ENCODE peak calls at places on chromosomes 12 and 14, in five cellular contexts. One of them, this sample, is unnamed.

GRCh38 chr12:116378002-116378401 is 100.5 kb upstream of the MED13L start:
- DNase-seq in BE2C: no peak
- DNase-seq in epithelial cell of esophagus: no peak
- DNase-seq in astrocyte of the spinal cord: no peak
- DNase-seq in mammary epithelial cell: no peak
- DNase-seq in this sample: no peak

GRCh38 chr14:64294672-64295413 is 672 bp upstream of the ESR2 start:
- DNase-seq in BE2C: peak
- DNase-seq in astrocyte of the spinal cord: peak
- DNase-seq in mammary epithelial cell: peak
- DNase-seq in epithelial cell of esophagus: peak
- DNase-seq in this sample: peak

GRCh38 chr12:14356147-14356546 is 9.3 kb upstream of the ATF7IP start:
- DNase-seq in astrocyte of the spinal cord: no peak
- DNase-seq in mammary epithelial cell: peak
- DNase-seq in epithelial cell of esophagus: peak
- DNase-seq in BE2C: no peak
- DNase-seq in this sample: no peak

GRCh38 chr14:55158412-55158811 is 29.4 kb downstream of the LGALS3 start:
- DNase-seq in BE2C: no peak
- DNase-seq in mammary epithelial cell: no peak
- DNase-seq in astrocyte of the spinal cord: no peak
- DNase-seq in epithelial cell of esophagus: no peak
- DNase-seq in this sample: no peak

GRCh38 chr12:57694459-57695019 is 607 bp downstream of the OS9 start:
- DNase-seq in mammary epithelial cell: peak
- DNase-seq in epithelial cell of esophagus: peak
- DNase-seq in astrocyte of the spinal cord: peak
- DNase-seq in BE2C: no peak
- DNase-seq in this sample: no peak

GRCh38 chr12:103333676-103334075 is 162.1 kb downstream of the C12orf42 start:
- DNase-seq in astrocyte of the spinal cord: no peak
- DNase-seq in epithelial cell of esophagus: peak
- DNase-seq in mammary epithelial cell: no peak
- DNase-seq in BE2C: no peak
- DNase-seq in this sample: no peak

GRCh38 chr12:52622349-52622748 is 4.0 kb upstream of the KRT73 start:
- DNase-seq in mammary epithelial cell: no peak
- DNase-seq in BE2C: no peak
- DNase-seq in astrocyte of the spinal cord: no peak
- DNase-seq in epithelial cell of esophagus: no peak
- DNase-seq in this sample: no peak

GRCh38 chr12:46209165-46209564 is 59.7 kb downstream of the SLC38A1 start:
- DNase-seq in BE2C: no peak
- DNase-seq in mammary epithelial cell: peak
- DNase-seq in epithelial cell of esophagus: no peak
- DNase-seq in astrocyte of the spinal cord: peak
- DNase-seq in this sample: no peak

GRCh38 chr12:47704719-47705118 is 1.1 kb downstream of the RPAP3 start:
- DNase-seq in epithelial cell of esophagus: no peak
- DNase-seq in BE2C: no peak
- DNase-seq in mammary epithelial cell: no peak
- DNase-seq in astrocyte of the spinal cord: no peak
- DNase-seq in this sample: no peak

GRCh38 chr14:55133416-55133815 is 4.4 kb downstream of the LGALS3 start:
- DNase-seq in BE2C: no peak
- DNase-seq in epithelial cell of esophagus: peak
- DNase-seq in mammary epithelial cell: peak
- DNase-seq in astrocyte of the spinal cord: no peak
- DNase-seq in this sample: peak

GRCh38 chr12:75684678-75685620 is 173.5 kb upstream of the KRR1 start:
- DNase-seq in BE2C: no peak
- DNase-seq in epithelial cell of esophagus: peak
- DNase-seq in astrocyte of the spinal cord: peak
- DNase-seq in mammary epithelial cell: peak
- DNase-seq in this sample: no peak

GRCh38 chr14:62039871-62040270 is 277.7 kb downstream of the SNAPC1 start:
- DNase-seq in astrocyte of the spinal cord: no peak
- DNase-seq in mammary epithelial cell: no peak
- DNase-seq in BE2C: no peak
- DNase-seq in epithelial cell of esophagus: no peak
- DNase-seq in this sample: no peak

GRCh38 chr12:26791328-26791791 is 41.6 kb downstream of the ITPR2 start:
- DNase-seq in mammary epithelial cell: no peak
- DNase-seq in epithelial cell of esophagus: no peak
- DNase-seq in astrocyte of the spinal cord: peak
- DNase-seq in BE2C: no peak
- DNase-seq in this sample: no peak

GRCh38 chr12:117140397-117141096 is 41.3 kb upstream of the TESC start:
- DNase-seq in BE2C: no peak
- DNase-seq in astrocyte of the spinal cord: no peak
- DNase-seq in mammary epithelial cell: no peak
- DNase-seq in epithelial cell of esophagus: no peak
- DNase-seq in this sample: no peak

GRCh38 chr12:96416033-96416790 is 16.0 kb upstream of the CDK17 start:
- DNase-seq in mammary epithelial cell: peak
- DNase-seq in epithelial cell of esophagus: peak
- DNase-seq in BE2C: no peak
- DNase-seq in astrocyte of the spinal cord: peak
- DNase-seq in this sample: no peak

GRCh38 chr12:106141003-106141402 is 2.2 kb upstream of the NUAK1 start:
- DNase-seq in astrocyte of the spinal cord: no peak
- DNase-seq in epithelial cell of esophagus: no peak
- DNase-seq in BE2C: no peak
- DNase-seq in mammary epithelial cell: no peak
- DNase-seq in this sample: no peak

GRCh38 chr12:106139422-106140141 is 828 bp upstream of the NUAK1 start:
- DNase-seq in BE2C: no peak
- DNase-seq in astrocyte of the spinal cord: peak
- DNase-seq in mammary epithelial cell: peak
- DNase-seq in epithelial cell of esophagus: peak
- DNase-seq in this sample: peak

GRCh38 chr12:106141452-106141851 is 2.7 kb upstream of the NUAK1 start:
- DNase-seq in mammary epithelial cell: no peak
- DNase-seq in BE2C: no peak
- DNase-seq in epithelial cell of esophagus: no peak
- DNase-seq in astrocyte of the spinal cord: no peak
- DNase-seq in this sample: no peak

GRCh38 chr12:106138646-106139421 is at the start of gene NUAK1:
- DNase-seq in mammary epithelial cell: peak
- DNase-seq in astrocyte of the spinal cord: peak
- DNase-seq in BE2C: peak
- DNase-seq in epithelial cell of esophagus: peak
- DNase-seq in this sample: peak

GRCh38 chr12:106140223-106140986 is 1.7 kb upstream of the NUAK1 start:
- DNase-seq in BE2C: no peak
- DNase-seq in astrocyte of the spinal cord: no peak
- DNase-seq in mammary epithelial cell: no peak
- DNase-seq in epithelial cell of esophagus: no peak
- DNase-seq in this sample: peak
- H3K4me3 ChIP-seq in BE2C: no peak
- H3K4me3 ChIP-seq in astrocyte of the spinal cord: peak
- H3K4me3 ChIP-seq in mammary epithelial cell: no peak
- H3K4me3 ChIP-seq in epithelial cell of esophagus: peak
- H3K4me3 ChIP-seq in this sample: peak

DNA sequence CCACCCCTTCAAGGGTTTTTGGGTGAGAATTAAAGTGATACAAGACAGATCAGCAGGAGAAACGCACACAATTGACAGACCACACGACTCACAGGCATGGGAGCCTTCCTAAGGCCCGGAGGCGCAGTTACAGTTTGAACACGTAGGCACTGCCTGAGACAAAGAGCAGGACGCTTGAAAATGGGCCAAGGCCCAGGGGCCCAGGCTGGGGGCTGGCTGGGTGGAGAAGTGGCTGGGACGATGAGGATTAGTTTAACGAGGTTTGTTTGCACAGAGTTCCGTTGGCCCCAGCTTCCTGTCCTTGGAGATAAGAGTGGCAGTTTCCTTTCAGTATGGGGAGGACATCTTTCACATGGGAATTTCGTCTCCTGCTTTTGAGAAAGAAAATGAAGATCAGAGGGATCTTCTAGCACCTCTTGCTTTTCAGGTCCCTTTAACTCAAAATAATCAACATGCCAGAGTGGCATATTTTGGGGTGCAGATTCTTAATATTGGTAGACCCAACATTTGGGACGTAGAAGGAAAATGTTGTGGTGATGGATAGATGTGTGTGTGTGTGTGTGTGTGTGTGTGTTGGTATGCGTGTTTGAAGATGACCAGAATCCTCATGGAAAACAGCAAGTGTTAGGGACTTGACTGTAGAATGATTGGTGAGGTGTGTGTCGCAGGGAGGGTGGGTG is 44.6 kb downstream of the DLK1 start:
- DNase-seq in epithelial cell of esophagus: no peak
- DNase-seq in BE2C: peak
- DNase-seq in astrocyte of the spinal cord: no peak
- DNase-seq in mammary epithelial cell: no peak
- DNase-seq in this sample: peak
- H3K4me3 ChIP-seq in epithelial cell of esophagus: no peak
- H3K4me3 ChIP-seq in BE2C: no peak
- H3K4me3 ChIP-seq in astrocyte of the spinal cord: no peak
- H3K4me3 ChIP-seq in mammary epithelial cell: no peak
- H3K4me3 ChIP-seq in this sample: no peak

DNA sequence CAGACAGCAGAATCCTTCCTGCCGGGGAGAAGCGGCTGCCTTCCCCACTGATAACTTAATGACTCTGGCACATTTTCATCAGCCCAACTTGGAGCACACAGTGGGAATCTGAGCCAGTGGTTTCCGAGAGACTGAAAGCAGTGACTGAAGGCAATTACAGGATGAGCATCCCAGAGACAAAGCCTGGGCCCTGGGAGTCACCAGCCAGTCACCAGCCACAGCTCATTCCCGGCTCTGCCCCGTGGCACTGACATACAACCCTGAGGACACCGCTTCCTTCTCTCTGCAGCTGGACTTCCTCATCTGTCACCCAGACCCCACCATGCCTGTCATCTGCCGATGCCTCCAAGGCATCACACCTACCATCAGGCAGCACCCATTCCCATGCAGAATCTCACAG is 192.3 kb downstream of the DPF3 start:
- DNase-seq in epithelial cell of esophagus: no peak
- DNase-seq in mammary epithelial cell: no peak
- DNase-seq in BE2C: peak
- DNase-seq in astrocyte of the spinal cord: no peak
- DNase-seq in this sample: peak
- H3K4me3 ChIP-seq in epithelial cell of esophagus: no peak
- H3K4me3 ChIP-seq in mammary epithelial cell: no peak
- H3K4me3 ChIP-seq in BE2C: no peak
- H3K4me3 ChIP-seq in astrocyte of the spinal cord: no peak
- H3K4me3 ChIP-seq in this sample: no peak

GRCh38 chr14:74258705-74259035 is 19.4 kb downstream of the VSX2 start:
- DNase-seq in BE2C: no peak
- DNase-seq in astrocyte of the spinal cord: no peak
- DNase-seq in epithelial cell of esophagus: no peak
- DNase-seq in mammary epithelial cell: no peak
- DNase-seq in this sample: peak
- H3K4me3 ChIP-seq in BE2C: no peak
- H3K4me3 ChIP-seq in astrocyte of the spinal cord: no peak
- H3K4me3 ChIP-seq in epithelial cell of esophagus: no peak
- H3K4me3 ChIP-seq in mammary epithelial cell: no peak
- H3K4me3 ChIP-seq in this sample: peak

GRCh38 chr14:49634547-49635334 is at the start of gene DNAAF2:
- DNase-seq in epithelial cell of esophagus: peak
- DNase-seq in astrocyte of the spinal cord: peak
- DNase-seq in BE2C: peak
- DNase-seq in mammary epithelial cell: peak
- DNase-seq in this sample: peak
- H3K4me3 ChIP-seq in epithelial cell of esophagus: peak
- H3K4me3 ChIP-seq in astrocyte of the spinal cord: peak
- H3K4me3 ChIP-seq in BE2C: peak
- H3K4me3 ChIP-seq in mammary epithelial cell: peak
- H3K4me3 ChIP-seq in this sample: peak

GRCh38 chr12:113136128-113136989 is 798 bp upstream of the RASAL1 start:
- DNase-seq in mammary epithelial cell: no peak
- DNase-seq in epithelial cell of esophagus: no peak
- DNase-seq in astrocyte of the spinal cord: no peak
- DNase-seq in BE2C: no peak
- DNase-seq in this sample: peak
- H3K4me3 ChIP-seq in mammary epithelial cell: no peak
- H3K4me3 ChIP-seq in epithelial cell of esophagus: no peak
- H3K4me3 ChIP-seq in astrocyte of the spinal cord: no peak
- H3K4me3 ChIP-seq in BE2C: no peak
- H3K4me3 ChIP-seq in this sample: peak

DNA sequence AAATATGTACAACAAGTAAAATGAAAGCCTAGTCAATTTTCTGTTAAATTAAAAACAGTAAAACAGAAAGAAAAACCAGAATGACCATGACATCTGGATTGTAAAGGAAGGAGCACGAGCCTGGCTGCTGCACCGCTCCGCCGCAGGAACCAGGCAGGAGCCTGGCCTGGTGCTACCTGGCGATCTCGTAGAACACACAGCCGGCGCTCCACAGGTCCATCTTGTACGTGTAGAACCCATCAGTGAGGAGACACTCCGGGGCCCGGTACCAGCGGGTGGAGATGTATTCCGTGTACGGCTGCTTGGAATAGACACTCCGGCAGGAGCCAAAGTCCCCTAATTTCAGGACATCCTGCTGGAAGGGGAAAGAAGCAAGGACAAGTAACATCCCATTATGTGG is 54.3 kb downstream of the MOK start:
- DNase-seq in mammary epithelial cell: no peak
- DNase-seq in astrocyte of the spinal cord: no peak
- DNase-seq in epithelial cell of esophagus: no peak
- DNase-seq in BE2C: no peak
- DNase-seq in this sample: peak
- H3K4me3 ChIP-seq in mammary epithelial cell: no peak
- H3K4me3 ChIP-seq in astrocyte of the spinal cord: no peak
- H3K4me3 ChIP-seq in epithelial cell of esophagus: no peak
- H3K4me3 ChIP-seq in BE2C: no peak
- H3K4me3 ChIP-seq in this sample: no peak

GRCh38 chr12:3000548-3001275 is 41.5 kb downstream of the TEAD4 start:
- DNase-seq in mammary epithelial cell: no peak
- DNase-seq in BE2C: no peak
- DNase-seq in epithelial cell of esophagus: no peak
- DNase-seq in astrocyte of the spinal cord: no peak
- DNase-seq in this sample: peak
- H3K4me3 ChIP-seq in mammary epithelial cell: no peak
- H3K4me3 ChIP-seq in BE2C: no peak
- H3K4me3 ChIP-seq in epithelial cell of esophagus: no peak
- H3K4me3 ChIP-seq in astrocyte of the spinal cord: no peak
- H3K4me3 ChIP-seq in this sample: no peak

This sample was measured in H7.